ENCODE peak calls at places on chromosomes 3 and 15, in six cellular contexts. M is GM06990, Z is AG09319, A is foreskin keratinocyte, J is fibroblast of lung, P is cardiac muscle cell. W is an unnamed sample.

GRCh38 chr3:190073264-190073663 is 47.4 kb downstream of the P3H2 start:
- DNase-seq in M (peak; percentile 48), Z (no peak), A (no peak), J (no peak), P (peak; percentile 65), W (no peak)

GRCh38 chr3:101850327-101851048 is 1.2 kb downstream of the NFKBIZ start:
- DNase-seq in M (peak; percentile 52), Z (no peak), A (peak; percentile 47), J (peak; percentile 77), P (no peak), W (peak; percentile 36)

GRCh38 chr15:48858401-48858800 is 19.5 kb upstream of the EID1 start:
- DNase-seq in M (no peak), Z (no peak), A (no peak), J (peak; percentile 62), P (no peak), W (no peak)

GRCh38 chr15:87518957-87519356 is 737.6 kb downstream of the NTRK3 start:
- DNase-seq in M (no peak), Z (no peak), A (no peak), J (no peak), P (no peak), W (no peak)

GRCh38 chr15:52642386-52643361 is 36.5 kb downstream of the ATOSA start:
- DNase-seq in M (no peak), Z (no peak), A (peak; percentile 68), J (peak; percentile 64), P (no peak), W (no peak)

GRCh38 chr15:100853676-100854440 is 25.8 kb upstream of the ALDH1A3 start:
- DNase-seq in M (no peak), Z (no peak), A (no peak), J (no peak), P (no peak), W (no peak)

GRCh38 chr3:186024210-186024609 is 84.7 kb downstream of the ETV5 start:
- DNase-seq in M (no peak), Z (no peak), A (no peak), J (peak; percentile 50), P (no peak), W (no peak)

GRCh38 chr15:68312701-68313204 is 35.2 kb downstream of the FEM1B start:
- DNase-seq in M (no peak), Z (no peak), A (peak; percentile 36), J (no peak), P (no peak), W (no peak)

GRCh38 chr15:72173864-72174550 is 23.6 kb downstream of the GRAMD2A start:
- DNase-seq in M (no peak), Z (no peak), A (no peak), J (no peak), P (no peak), W (no peak)

GRCh38 chr3:50321146-50321843 is 1.2 kb downstream of the HYAL2 start:
- DNase-seq in M (peak; percentile 92), Z (peak; percentile 68), A (peak; percentile 84), J (peak; percentile 89), P (peak; percentile 94), W (peak; percentile 81)

GRCh38 chr15:73344051-73344450 is 24.7 kb downstream of the HCN4 start:
- DNase-seq in M (no peak), Z (no peak), A (no peak), J (no peak), P (no peak), W (no peak)

GRCh38 chr3:16884748-16885587 is at the start of gene PLCL2:
- DNase-seq in M (peak; percentile 80), Z (no peak), A (peak; percentile 30), J (peak; percentile 38), P (peak; percentile 69), W (peak; percentile 64)
- TF ChIP-seq CTCF in M (no peak), Z (no peak), A (no peak), J (no peak), P (peak; percentile 3), W (no peak)

GRCh38 chr3:124530916-124531315 is 199.3 kb upstream of the UMPS start:
- DNase-seq in M (no peak), Z (no peak), A (no peak), J (no peak), P (no peak), W (no peak)

GRCh38 chr3:124522226-124522625 is 208.0 kb upstream of the UMPS start:
- DNase-seq in M (no peak), Z (no peak), A (peak; percentile 52), J (no peak), P (no peak), W (no peak)

GRCh38 chr3:124532071-124532470 is 198.2 kb upstream of the UMPS start:
- DNase-seq in M (no peak), Z (no peak), A (peak; percentile 68), J (peak; percentile 13), P (no peak), W (no peak)

GRCh38 chr3:124529826-124530571 is 200.3 kb upstream of the UMPS start:
- DNase-seq in M (no peak), Z (no peak), A (no peak), J (no peak), P (no peak), W (no peak)

DNA sequence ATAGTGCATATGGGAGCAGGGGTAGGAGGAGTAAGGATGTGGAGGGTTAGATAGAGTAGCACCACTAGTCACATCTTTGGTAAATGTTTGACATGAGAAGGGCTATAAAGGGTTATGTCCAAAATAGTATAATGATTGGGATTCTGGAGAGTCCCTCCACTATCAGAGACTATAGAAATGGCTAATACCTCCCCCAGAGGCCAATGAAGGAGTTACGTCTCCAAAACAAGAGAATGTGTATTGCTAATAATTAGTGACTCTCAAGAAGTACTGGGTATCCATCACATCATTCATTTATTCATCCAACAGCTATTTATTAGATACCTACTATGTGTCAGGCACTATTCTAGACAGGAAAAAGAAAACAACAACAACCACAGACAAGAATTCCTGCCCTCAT is 203.7 kb upstream of the UMPS start:
- DNase-seq in M (no peak), Z (no peak), A (no peak), J (no peak), P (no peak), W (no peak)
- TF ChIP-seq CTCF in M (no peak), Z (no peak), A (peak; percentile 41), J (no peak), P (peak; percentile 20), W (no peak)

GRCh38 chr15:28125673-28126651 is 26.8 kb upstream of the OCA2 start:
- DNase-seq in M (no peak), Z (peak; percentile 10), A (no peak), J (peak; percentile 73), P (peak; percentile 78), W (no peak)
- TF ChIP-seq CTCF in M (peak; percentile 63), Z (peak; percentile 58), A (peak; percentile 70), J (peak; percentile 33), P (peak; percentile 62), W (peak; percentile 77)

GRCh38 chr15:23572844-23573243 is 7.4 kb downstream of the MKRN3 start:
- DNase-seq in M (no peak), Z (no peak), A (no peak), J (no peak), P (no peak), W (no peak)
- TF ChIP-seq CTCF in M (no peak), Z (no peak), A (no peak), J (no peak), P (no peak), W (no peak)

GRCh38 chr3:146503459-146504202 is 34.3 kb upstream of the PLSCR2 start:
- DNase-seq in M (peak; percentile 63), Z (peak; percentile 44), A (peak; percentile 97), J (peak; percentile 93), P (no peak), W (no peak)
- TF ChIP-seq CTCF in M (no peak), Z (no peak), A (peak; percentile 57), J (no peak), P (no peak), W (no peak)

GRCh38 chr15:29567336-29567735 is 254.9 kb downstream of the TJP1 start:
- DNase-seq in M (no peak), Z (no peak), A (no peak), J (no peak), P (no peak), W (no peak)

GRCh38 chr15:29570121-29570930 is 251.9 kb downstream of the TJP1 start:
- DNase-seq in M (no peak), Z (no peak), A (no peak), J (no peak), P (peak; percentile 66), W (no peak)

GRCh38 chr15:29566914-29567313 is 255.4 kb downstream of the TJP1 start:
- DNase-seq in M (no peak), Z (no peak), A (no peak), J (no peak), P (no peak), W (no peak)

GRCh38 chr15:29569533-29570092 is 252.7 kb downstream of the TJP1 start:
- DNase-seq in M (no peak), Z (no peak), A (no peak), J (no peak), P (peak; percentile 8), W (no peak)

DNA sequence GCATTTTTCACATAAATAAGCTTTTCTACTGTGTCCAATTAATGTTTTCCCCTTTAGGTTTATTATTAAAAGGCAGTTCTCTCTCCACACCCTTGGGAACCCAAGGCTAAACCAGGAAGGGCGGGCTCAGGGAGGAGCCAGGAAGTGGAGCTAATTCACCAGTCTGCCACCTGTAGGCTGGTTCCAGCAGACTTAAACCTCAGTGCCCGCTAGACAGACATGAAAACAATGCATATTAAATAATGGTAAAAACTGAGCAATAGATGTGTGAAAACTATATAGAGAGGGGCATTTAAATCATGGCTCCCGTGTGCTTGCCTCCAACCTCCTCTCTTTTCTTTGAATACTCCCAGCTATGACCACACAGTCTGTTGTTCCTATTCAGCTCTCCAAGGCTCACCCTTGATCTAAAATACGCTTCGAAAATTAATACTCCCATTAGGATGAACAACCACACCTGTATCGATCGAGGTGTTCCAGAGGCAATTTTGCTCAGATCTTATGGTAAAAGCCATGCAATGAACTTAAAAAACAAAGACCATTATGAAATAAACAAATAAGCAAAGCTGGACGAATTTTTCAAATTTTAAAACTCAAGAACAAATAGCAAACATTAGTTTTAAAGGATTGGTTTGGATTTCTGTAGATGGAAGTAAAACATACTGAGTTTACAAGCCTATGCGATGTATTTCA is 253.3 kb downstream of the TJP1 start:
- DNase-seq in M (no peak), Z (no peak), A (peak; percentile 32), J (no peak), P (peak; percentile 64), W (no peak)
- TF ChIP-seq CTCF in M (no peak), Z (no peak), A (peak; percentile 55), J (no peak), P (peak; percentile 14), W (no peak)

W was measured in natural killer cell.